ENCODE peak calls at places on chromosomes 12 and 14, in seven cellular contexts. H is RWPE1, U is KG1, K is HEK293T, F is NCI-H2081, V is OCI-M1, J is globus pallidus. A is an unnamed sample.

GRCh38 chr14:103961928-103962578 is 19.7 kb upstream of the RD3L start:
- DNase-seq in H (no peak), U (no peak), K (no peak), F (no peak), V (no peak), J (no peak), A (no peak)

GRCh38 chr12:52331039-52331438 is 9.8 kb upstream of the KRT83 start:
- DNase-seq in H (no peak), U (no peak), K (no peak), F (no peak), V (no peak), J (no peak), A (no peak)

GRCh38 chr14:100278702-100279101 is 27.5 kb downstream of the SLC25A29 start:
- DNase-seq in H (no peak), U (peak), K (no peak), F (no peak), V (no peak), J (no peak), A (no peak)

GRCh38 chr12:55467836-55468235 is 2.1 kb downstream of the OR6C70 start:
- DNase-seq in H (no peak), U (no peak), K (no peak), F (no peak), V (no peak), J (no peak), A (no peak)

GRCh38 chr12:102811125-102811737 is 105.8 kb downstream of the PAH start:
- DNase-seq in H (peak), U (no peak), K (peak), F (peak), V (peak), J (no peak), A (no peak)

GRCh38 chr12:55927588-55928502 is at the start of gene PYM1:
- DNase-seq in H (peak), U (peak), K (peak), F (peak), V (peak), J (peak), A (peak)

GRCh38 chr14:69715725-69716482 is 51.0 kb upstream of the SRSF5 start:
- DNase-seq in H (peak), U (no peak), K (no peak), F (peak), V (no peak), J (peak), A (peak)

GRCh38 chr12:20567413-20567812 is 127.7 kb upstream of the SLCO1C1 start:
- DNase-seq in H (no peak), U (no peak), K (no peak), F (peak), V (peak), J (no peak), A (no peak)

GRCh38 chr14:58491593-58491992 is 64.1 kb downstream of the KIAA0586 start:
- DNase-seq in H (no peak), U (no peak), K (no peak), F (no peak), V (no peak), J (no peak), A (no peak)

GRCh38 chr12:132776816-132777568 is 15.4 kb upstream of the ANKLE2 start:
- DNase-seq in H (no peak), U (no peak), K (no peak), F (no peak), V (no peak), J (peak), A (no peak)

GRCh38 chr14:71096947-71097346 is 189.7 kb downstream of the PCNX1 start:
- DNase-seq in H (no peak), U (no peak), K (no peak), F (no peak), V (no peak), J (no peak), A (no peak)

GRCh38 chr12:89709994-89710872 is 1.6 kb upstream of the ATP2B1 start:
- DNase-seq in H (no peak), U (no peak), K (no peak), F (peak), V (peak), J (no peak), A (peak)

GRCh38 chr12:70756791-70757190 is 119.6 kb upstream of the PTPRB start:
- DNase-seq in H (no peak), U (no peak), K (no peak), F (peak), V (peak), J (peak), A (no peak)

GRCh38 chr12:48191096-48191495 is 7.7 kb downstream of the CCDC184 start:
- DNase-seq in H (no peak), U (no peak), K (no peak), F (no peak), V (no peak), J (no peak), A (no peak)

GRCh38 chr14:37594238-37594915 is 672 bp downstream of the FOXA1 start:
- DNase-seq in H (peak), U (peak), K (peak), F (peak), V (peak), J (peak), A (peak)

A was measured in transverse colon.